ENCODE peak calls at places on chromosomes 1 and 21, in five cellular contexts. S is HepG2, V is K562, A is GM12878, R is SK-N-SH. Q is an unnamed sample.

GRCh38 chr1:31427322-31427721 is 14.3 kb downstream of the SERINC2 start:
- DNase-seq in S (no peak), V (no peak), R (no peak), A (no peak), Q (no peak)

GRCh38 chr1:81800741-81801031 is at the start of gene ADGRL2:
- DNase-seq in S (no peak), A (no peak), V (no peak), R (peak; percentile 88), Q (no peak)

GRCh38 chr1:101496109-101496508 is 259.3 kb downstream of the S1PR1 start:
- DNase-seq in A (no peak), R (no peak), V (no peak), S (no peak), Q (no peak)

GRCh38 chr21:35508389-35508888 is 459.3 kb upstream of the RUNX1 start:
- DNase-seq in R (no peak), S (peak; percentile 72), A (no peak), V (peak; percentile 58), Q (peak; percentile 96)

GRCh38 chr1:200970771-200971427 is 52.6 kb downstream of the KIF21B start:
- DNase-seq in R (no peak), S (no peak), A (no peak), V (no peak), Q (no peak)

GRCh38 chr1:29381426-29381825 is 145.1 kb downstream of the PTPRU start:
- DNase-seq in R (no peak), V (no peak), A (no peak), S (no peak), Q (no peak)

GRCh38 chr1:115828101-115829022 is 12.6 kb downstream of the NHLH2 start:
- DNase-seq in V (peak; percentile 40), A (no peak), S (no peak), R (peak; percentile 83), Q (no peak)

GRCh38 chr1:40594187-40594531 is 62.7 kb downstream of the ZNF684 start:
- DNase-seq in R (no peak), A (no peak), S (no peak), V (no peak), Q (no peak)

DNA sequence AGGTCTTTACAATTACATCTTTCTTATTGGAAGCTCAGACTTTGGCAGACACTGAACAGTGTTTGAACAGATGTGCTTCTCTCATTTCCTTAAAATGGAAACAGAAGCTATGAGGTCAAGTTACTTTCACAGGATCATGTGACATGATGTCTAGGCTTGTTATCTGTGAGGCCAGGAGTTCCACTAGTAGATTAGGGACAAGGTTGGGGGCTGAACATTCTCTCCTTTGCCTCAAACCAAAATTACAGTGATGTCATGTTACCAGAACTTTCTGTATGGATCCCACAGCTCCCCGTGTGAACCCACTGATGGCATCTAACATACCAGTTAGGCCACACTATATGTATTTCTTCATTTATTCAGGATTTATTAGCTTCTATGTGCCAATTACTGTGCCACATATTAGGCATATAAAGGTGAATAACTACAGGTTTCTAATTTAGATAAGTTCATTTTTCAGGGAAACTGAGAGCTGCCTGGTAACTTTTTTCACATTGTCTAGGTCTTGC is 6.0 kb downstream of the DYNLT5 start:
- DNase-seq in S (no peak), V (peak; percentile 80), A (peak; percentile 40), R (no peak), Q (no peak)
- TF ChIP-seq REST in S (no peak), V (no peak), A (no peak), R (no peak), Q (no peak)

DNA sequence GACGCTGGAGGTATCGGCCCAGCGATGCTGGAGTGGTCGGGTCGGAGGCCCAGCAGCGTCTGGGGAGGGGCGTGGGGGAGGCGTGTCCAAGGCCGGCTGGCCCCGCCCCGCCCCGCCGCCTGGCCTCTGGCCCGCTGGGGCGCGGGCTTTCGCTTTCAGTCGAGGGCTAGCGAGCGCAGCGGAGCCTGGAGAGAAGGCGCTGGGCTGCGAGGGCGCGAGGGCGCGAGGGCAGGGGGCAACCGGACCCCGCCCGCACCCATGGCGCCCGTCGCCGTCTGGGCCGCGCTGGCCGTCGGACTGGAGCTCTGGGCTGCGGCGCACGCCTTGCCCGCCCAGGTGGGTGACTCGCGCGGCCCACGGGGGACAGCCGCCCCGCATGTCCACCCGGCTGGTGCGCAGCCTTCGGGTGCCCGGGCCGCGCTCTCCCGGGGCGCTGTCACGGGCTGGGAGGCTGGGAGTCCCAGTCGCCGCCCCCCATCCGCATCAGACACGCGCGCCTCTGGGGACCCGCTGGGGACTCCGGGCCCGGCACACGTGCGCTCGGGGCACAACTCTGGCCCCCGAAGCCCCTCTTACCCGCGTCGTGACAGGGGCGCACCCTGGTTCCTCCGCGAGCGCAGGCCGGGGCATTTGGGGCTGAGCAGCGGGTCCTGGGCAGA is at the start of gene TNFRSF1B:
- DNase-seq in A (no peak), V (peak; percentile 92), R (peak; percentile 91), S (no peak), Q (peak; percentile 50)
- TF ChIP-seq GABPA in A (no peak), V (no peak), R (no peak), S (no peak), Q (no peak)

GRCh38 chr1:26853600-26853999 is 9.3 kb upstream of the SFN start:
- DNase-seq in S (no peak), V (no peak), R (no peak), A (no peak), Q (no peak)

GRCh38 chr1:26848947-26849774 is 13.8 kb upstream of the SFN start:
- DNase-seq in V (no peak), A (no peak), R (no peak), S (peak; percentile 62), Q (no peak)

GRCh38 chr1:26852701-26853100 is 10.2 kb upstream of the SFN start:
- DNase-seq in V (no peak), R (no peak), A (no peak), S (no peak), Q (no peak)

GRCh38 chr1:26853156-26853555 is 9.8 kb upstream of the SFN start:
- DNase-seq in R (peak; percentile 91), V (peak; percentile 89), S (peak; percentile 76), A (no peak), Q (peak; percentile 49)

GRCh38 chr1:26851106-26851684 is 11.8 kb upstream of the SFN start:
- DNase-seq in S (no peak), V (no peak), R (no peak), A (no peak), Q (no peak)
- TF ChIP-seq CTCF in S (no peak), V (peak; percentile 15), R (peak; percentile 26), A (peak; percentile 5), Q (no peak)

GRCh38 chr21:43188181-43188580 is 19.4 kb downstream of the CRYAA start:
- DNase-seq in S (no peak), R (no peak), V (no peak), A (no peak), Q (no peak)

GRCh38 chr21:43190544-43191340 is 21.9 kb downstream of the CRYAA start:
- DNase-seq in V (no peak), R (no peak), S (no peak), A (no peak), Q (no peak)

GRCh38 chr21:43188712-43189151 is 19.9 kb downstream of the CRYAA start:
- DNase-seq in A (no peak), R (no peak), S (no peak), V (no peak), Q (no peak)

GRCh38 chr21:43189936-43190335 is 21.1 kb downstream of the CRYAA start:
- DNase-seq in A (no peak), V (no peak), S (no peak), R (no peak), Q (no peak)

DNA sequence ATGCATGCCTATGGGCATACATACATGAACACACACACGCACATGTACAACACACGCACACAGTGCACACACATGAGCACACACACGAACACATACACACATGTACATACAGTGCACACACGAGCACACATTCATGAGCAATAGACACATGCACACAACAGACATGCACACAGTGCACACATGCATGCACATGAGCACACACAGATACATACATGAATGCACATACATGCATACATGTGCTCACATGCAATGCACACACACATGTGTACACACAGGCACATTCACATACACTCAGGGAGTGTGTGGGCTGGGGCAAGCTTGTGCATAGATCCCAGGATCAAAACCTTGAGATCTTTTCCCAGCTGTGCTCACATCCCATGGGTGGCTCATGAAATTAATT is 18.9 kb downstream of the CRYAA start:
- DNase-seq in V (no peak), R (no peak), S (no peak), A (no peak), Q (no peak)
- TF ChIP-seq REST in V (no peak), R (no peak), S (no peak), A (no peak), Q (no peak)

GRCh38 chr21:42758721-42759593 is 105.5 kb downstream of the PDE9A start:
- DNase-seq in S (no peak), R (no peak), V (no peak), A (no peak), Q (no peak)
- TF ChIP-seq GABPA in S (no peak), R (no peak), V (no peak), A (no peak), Q (no peak)

GRCh38 chr1:228743405-228743804 is 8.1 kb downstream of the RHOU start:
- DNase-seq in V (no peak), A (no peak), S (no peak), R (no peak), Q (no peak)
- TF ChIP-seq CTCF in V (no peak), A (no peak), S (no peak), R (no peak), Q (no peak)

DNA sequence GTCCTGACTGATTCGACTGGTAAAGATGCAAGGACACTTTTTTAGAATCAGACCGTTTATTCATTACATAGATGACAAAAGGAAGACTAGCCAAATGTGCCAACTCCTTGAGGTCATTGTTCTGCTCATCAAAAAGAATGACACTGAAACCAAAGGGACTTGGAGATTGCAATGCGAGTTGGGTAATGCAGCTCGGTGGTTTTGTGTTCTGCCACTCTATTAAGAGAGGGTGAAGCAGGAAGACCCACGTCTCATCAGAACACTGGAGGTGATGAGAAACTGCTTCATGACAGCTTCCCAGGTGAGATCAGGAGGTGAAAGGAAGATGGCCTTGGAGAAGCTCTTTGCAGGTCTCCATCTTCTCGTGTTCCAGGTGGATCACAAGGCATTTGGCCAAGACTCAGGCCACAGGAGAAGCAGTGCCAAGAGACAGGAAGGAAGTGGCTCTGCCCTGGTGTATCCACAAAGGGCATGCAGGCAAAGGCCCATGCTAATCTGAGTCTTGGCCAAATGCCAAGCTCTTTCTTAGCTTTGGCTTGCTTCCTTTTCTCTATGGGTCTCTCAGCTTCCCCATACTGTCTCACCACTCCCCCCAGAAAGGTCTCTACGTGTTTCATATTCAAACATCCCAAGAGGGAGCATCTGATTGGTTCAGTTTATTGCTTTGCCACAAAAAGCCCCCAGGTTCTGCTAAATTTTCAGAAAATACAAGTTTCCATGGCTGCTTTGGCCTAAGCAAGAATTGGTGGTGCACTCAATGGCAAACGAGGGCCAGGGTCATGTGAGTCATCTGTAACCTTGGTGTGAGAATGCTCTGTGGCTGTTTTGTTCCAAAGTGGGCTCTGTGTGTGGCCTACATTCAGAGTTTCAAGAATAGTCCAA is 5.7 kb upstream of the CCT8 start:
- DNase-seq in V (no peak), S (no peak), R (no peak), A (peak; percentile 68), Q (peak; percentile 96)
- TF ChIP-seq REST in V (no peak), S (no peak), R (no peak), A (no peak), Q (no peak)

GRCh38 chr1:87030740-87031400 is 116.4 kb downstream of the HS2ST1 start:
- DNase-seq in S (no peak), V (no peak), A (no peak), R (no peak), Q (no peak)
- TF ChIP-seq GABPA in S (no peak), V (no peak), A (no peak), R (no peak), Q (no peak)

GRCh38 chr1:152486400-152487006 is 24.1 kb upstream of the LCE5A start:
- DNase-seq in R (peak; percentile 24), S (peak; percentile 12), V (peak; percentile 47), A (no peak), Q (no peak)
- TF ChIP-seq CTCF in R (peak; percentile 52), S (peak; percentile 46), V (peak; percentile 63), A (peak; percentile 56), Q (peak; percentile 11)

Q was measured in HL-60.